ENCODE peak calls at places on chromosomes 13 and 19, in five cellular contexts. One of them, this sample, is unnamed.
A peak's percentile ranks its signal among the peaks of the same experiment; 100 is the strongest.

GRCh38 chr13:33284016-33284415 is 1.5 kb downstream of the STARD13 start:
- DNase-seq in fibroblast of pulmonary artery: peak; percentile 66
- DNase-seq in activated CD8-positive, alpha-beta memory T cell treated with anti-CD3 and anti-CD28 coated beads for 4 hours: no peak
- DNase-seq in BJ: no peak
- DNase-seq in AG09319: peak; percentile 55
- DNase-seq in this sample: no peak

GRCh38 chr13:28657784-28658538 is 969 bp upstream of the POMP start:
- DNase-seq in BJ: no peak
- DNase-seq in fibroblast of pulmonary artery: peak; percentile 53
- DNase-seq in activated CD8-positive, alpha-beta memory T cell treated with anti-CD3 and anti-CD28 coated beads for 4 hours: no peak
- DNase-seq in AG09319: no peak
- DNase-seq in this sample: no peak

GRCh38 chr19:44891016-44891882 is at the start of gene TOMM40:
- DNase-seq in BJ: no peak
- DNase-seq in fibroblast of pulmonary artery: peak; percentile 100
- DNase-seq in AG09319: peak; percentile 99
- DNase-seq in activated CD8-positive, alpha-beta memory T cell treated with anti-CD3 and anti-CD28 coated beads for 4 hours: peak; percentile 100
- DNase-seq in this sample: peak; percentile 100

GRCh38 chr13:44653261-44653660 is 77.1 kb upstream of the TSC22D1 start:
- DNase-seq in activated CD8-positive, alpha-beta memory T cell treated with anti-CD3 and anti-CD28 coated beads for 4 hours: no peak
- DNase-seq in AG09319: no peak
- DNase-seq in BJ: no peak
- DNase-seq in fibroblast of pulmonary artery: no peak
- DNase-seq in this sample: no peak

GRCh38 chr19:46416077-46416709 is 2.8 kb upstream of the CCDC8 start:
- DNase-seq in BJ: peak; percentile 42
- DNase-seq in AG09319: peak; percentile 53
- DNase-seq in fibroblast of pulmonary artery: peak; percentile 91
- DNase-seq in activated CD8-positive, alpha-beta memory T cell treated with anti-CD3 and anti-CD28 coated beads for 4 hours: peak; percentile 22
- DNase-seq in this sample: peak; percentile 53

GRCh38 chr19:3132971-3133792 is 2.7 kb upstream of the GNA15 start:
- DNase-seq in fibroblast of pulmonary artery: peak; percentile 24
- DNase-seq in activated CD8-positive, alpha-beta memory T cell treated with anti-CD3 and anti-CD28 coated beads for 4 hours: peak; percentile 54
- DNase-seq in BJ: peak; percentile 63
- DNase-seq in AG09319: no peak
- DNase-seq in this sample: peak; percentile 89

GRCh38 chr19:13098291-13099072 is 4.2 kb downstream of the LYL1 start:
- DNase-seq in fibroblast of pulmonary artery: peak; percentile 40
- DNase-seq in activated CD8-positive, alpha-beta memory T cell treated with anti-CD3 and anti-CD28 coated beads for 4 hours: no peak
- DNase-seq in AG09319: no peak
- DNase-seq in BJ: no peak
- DNase-seq in this sample: no peak

GRCh38 chr19:12833747-12834417 is 497 bp downstream of the RTBDN start:
- DNase-seq in AG09319: no peak
- DNase-seq in activated CD8-positive, alpha-beta memory T cell treated with anti-CD3 and anti-CD28 coated beads for 4 hours: no peak
- DNase-seq in fibroblast of pulmonary artery: no peak
- DNase-seq in BJ: no peak
- DNase-seq in this sample: peak; percentile 64

GRCh38 chr13:33728271-33729037 is 89.5 kb upstream of the RFC3 start:
- DNase-seq in AG09319: no peak
- DNase-seq in activated CD8-positive, alpha-beta memory T cell treated with anti-CD3 and anti-CD28 coated beads for 4 hours: no peak
- DNase-seq in fibroblast of pulmonary artery: peak; percentile 5
- DNase-seq in BJ: no peak
- DNase-seq in this sample: no peak

GRCh38 chr13:58488251-58488650 is 856.7 kb downstream of the PCDH17 start:
- DNase-seq in activated CD8-positive, alpha-beta memory T cell treated with anti-CD3 and anti-CD28 coated beads for 4 hours: no peak
- DNase-seq in AG09319: no peak
- DNase-seq in BJ: no peak
- DNase-seq in fibroblast of pulmonary artery: no peak
- DNase-seq in this sample: no peak

GRCh38 chr13:113813070-113813748 is 50.7 kb downstream of the GAS6 start:
- DNase-seq in activated CD8-positive, alpha-beta memory T cell treated with anti-CD3 and anti-CD28 coated beads for 4 hours: no peak
- DNase-seq in fibroblast of pulmonary artery: no peak
- DNase-seq in BJ: no peak
- DNase-seq in AG09319: no peak
- DNase-seq in this sample: no peak

GRCh38 chr13:24564881-24565280 is 52.3 kb upstream of the PARP4 start:
- DNase-seq in fibroblast of pulmonary artery: no peak
- DNase-seq in BJ: no peak
- DNase-seq in activated CD8-positive, alpha-beta memory T cell treated with anti-CD3 and anti-CD28 coated beads for 4 hours: no peak
- DNase-seq in AG09319: no peak
- DNase-seq in this sample: no peak

GRCh38 chr13:98147521-98147920 is 4.6 kb downstream of the FARP1 start:
- DNase-seq in fibroblast of pulmonary artery: no peak
- DNase-seq in activated CD8-positive, alpha-beta memory T cell treated with anti-CD3 and anti-CD28 coated beads for 4 hours: no peak
- DNase-seq in AG09319: no peak
- DNase-seq in BJ: no peak
- DNase-seq in this sample: no peak

GRCh38 chr19:38046254-38047047 is 139.4 kb downstream of the SIPA1L3 start:
- DNase-seq in AG09319: no peak
- DNase-seq in fibroblast of pulmonary artery: no peak
- DNase-seq in BJ: no peak
- DNase-seq in activated CD8-positive, alpha-beta memory T cell treated with anti-CD3 and anti-CD28 coated beads for 4 hours: no peak
- DNase-seq in this sample: peak; percentile 23

GRCh38 chr13:47945738-47946137 is 55.3 kb downstream of the SUCLA2 start:
- DNase-seq in BJ: no peak
- DNase-seq in activated CD8-positive, alpha-beta memory T cell treated with anti-CD3 and anti-CD28 coated beads for 4 hours: no peak
- DNase-seq in fibroblast of pulmonary artery: peak; percentile 73
- DNase-seq in AG09319: peak; percentile 19
- DNase-seq in this sample: no peak

GRCh38 chr13:114088863-114089262 is 43.6 kb downstream of the RASA3 start:
- DNase-seq in activated CD8-positive, alpha-beta memory T cell treated with anti-CD3 and anti-CD28 coated beads for 4 hours: no peak
- DNase-seq in fibroblast of pulmonary artery: no peak
- DNase-seq in BJ: no peak
- DNase-seq in AG09319: no peak
- DNase-seq in this sample: no peak

GRCh38 chr13:75222031-75222430 is 259.9 kb downstream of the TBC1D4 start:
- DNase-seq in AG09319: no peak
- DNase-seq in activated CD8-positive, alpha-beta memory T cell treated with anti-CD3 and anti-CD28 coated beads for 4 hours: no peak
- DNase-seq in BJ: no peak
- DNase-seq in fibroblast of pulmonary artery: peak; percentile 69
- DNase-seq in this sample: no peak

GRCh38 chr19:48341006-48341405 is 15.7 kb downstream of the EMP3 start:
- DNase-seq in activated CD8-positive, alpha-beta memory T cell treated with anti-CD3 and anti-CD28 coated beads for 4 hours: no peak
- DNase-seq in BJ: no peak
- DNase-seq in fibroblast of pulmonary artery: peak; percentile 51
- DNase-seq in AG09319: no peak
- DNase-seq in this sample: no peak

GRCh38 chr13:73090116-73090811 is 31.5 kb downstream of the KLF5 start:
- DNase-seq in fibroblast of pulmonary artery: peak; percentile 78
- DNase-seq in AG09319: peak; percentile 5
- DNase-seq in activated CD8-positive, alpha-beta memory T cell treated with anti-CD3 and anti-CD28 coated beads for 4 hours: no peak
- DNase-seq in BJ: peak; percentile 46
- DNase-seq in this sample: peak; percentile 12